ENCODE peak calls at places on chromosome 13, in four cellular contexts. B is A549; D is B cell; E is stimulated activated naive CD8-positive, alpha-beta T cell treated with anti-CD3 and anti-CD28 coated beads, Interleukin-15, Interleukin-2, amounts not matched to agents 100 U/mL and 50 U/mL, for 24 hours. U is an unnamed sample.
A peak's percentile ranks its signal among the peaks of the same experiment; 100 is the strongest.

GRCh38 chr13:23414682-23415081 is 18.8 kb downstream of the SACS start:
- ATAC-seq in D (no peak), B (no peak), E (no peak), U (no peak)

GRCh38 chr13:74306496-74306895 is 172.3 kb upstream of the KLF12 start:
- ATAC-seq in E (peak; percentile 76), B (no peak), D (no peak), U (peak; percentile 23)

GRCh38 chr13:98990701-98991100 is 12.8 kb upstream of the DOCK9 start:
- ATAC-seq in E (no peak), D (no peak), B (no peak), U (no peak)

GRCh38 chr13:58043971-58044370 is 412.4 kb downstream of the PCDH17 start:
- ATAC-seq in D (no peak), E (no peak), B (no peak), U (no peak)

GRCh38 chr13:50292082-50292481 is 276.8 kb downstream of the KCNRG start:
- ATAC-seq in E (no peak), B (no peak), D (no peak), U (peak; percentile 45)

GRCh38 chr13:101660711-101661110 is 208.2 kb downstream of the ITGBL1 start:
- ATAC-seq in D (no peak), B (no peak), E (no peak), U (no peak)

GRCh38 chr13:38308736-38309135 is 40.9 kb upstream of the UFM1 start:
- ATAC-seq in D (no peak), B (no peak), E (no peak), U (peak; percentile 63)

GRCh38 chr13:36069881-36070366 is 61.3 kb downstream of the DCLK1 start:
- ATAC-seq in B (no peak), D (no peak), E (no peak), U (no peak)

GRCh38 chr13:45674908-45675307 is 27.2 kb upstream of the CBY2 start:
- ATAC-seq in B (no peak), D (no peak), E (no peak), U (no peak)

GRCh38 chr13:97028441-97029299 is 34.4 kb upstream of the OXGR1 start:
- ATAC-seq in D (no peak), B (no peak), E (peak; percentile 80), U (no peak)

GRCh38 chr13:80824231-80824630 is 483.3 kb upstream of the SPRY2 start:
- ATAC-seq in D (no peak), E (no peak), B (no peak), U (no peak)

GRCh38 chr13:110319397-110319773 is 12.3 kb downstream of the COL4A2 start:
- ATAC-seq in E (no peak), B (peak; percentile 3), D (no peak), U (no peak)

GRCh38 chr13:52713894-52714293 is 25.7 kb downstream of the CNMD start:
- ATAC-seq in D (no peak), B (no peak), E (no peak), U (no peak)

GRCh38 chr13:44388427-44388826 is 14.8 kb downstream of the SERP2 start:
- ATAC-seq in B (no peak), D (no peak), E (no peak), U (no peak)

GRCh38 chr13:75826391-75826790 is 190.3 kb downstream of the LMO7 start:
- ATAC-seq in D (no peak), E (no peak), B (no peak), U (no peak)

GRCh38 chr13:74574964-74575728 is 440.9 kb upstream of the KLF12 start:
- ATAC-seq in E (no peak), B (peak; percentile 65), D (no peak), U (peak; percentile 19)